ENCODE peak calls at places on chromosome 16, in four cellular contexts. Q, C, R and F are unnamed samples.

GRCh38 chr16:54236761-54237160 is 49.8 kb downstream of the IRX3 start:
- DNase-seq in R (no peak), Q (no peak), C (no peak), F (no peak)

GRCh38 chr16:57621521-57622268 is 6.7 kb upstream of the ADGRG1 start:
- DNase-seq in R (no peak), C (no peak), Q (no peak), F (peak)

GRCh38 chr16:48099455-48099854 is 56.3 kb downstream of the ABCC12 start:
- DNase-seq in Q (no peak), C (peak), R (no peak), F (peak)

GRCh38 chr16:86508028-86508946 is 2.0 kb upstream of the FOXF1 start:
- DNase-seq in R (peak), C (peak), Q (peak), F (no peak)

GRCh38 chr16:13937411-13937810 is 17.5 kb downstream of the ERCC4 start:
- DNase-seq in R (no peak), Q (no peak), C (no peak), F (no peak)

GRCh38 chr16:20383106-20384029 is 21.2 kb downstream of the PDILT start:
- DNase-seq in C (peak), Q (peak), R (peak), F (peak)

GRCh38 chr16:55567382-55567781 is 898 bp downstream of the CAPNS2 start:
- DNase-seq in C (no peak), Q (peak), R (no peak), F (peak)

GRCh38 chr16:4679854-4680636 is 13.3 kb upstream of the NUDT16L1 start:
- DNase-seq in C (no peak), R (no peak), Q (no peak), F (peak)

GRCh38 chr16:86046026-86046713 is 147.2 kb downstream of the IRF8 start:
- DNase-seq in Q (no peak), R (no peak), C (no peak), F (no peak)

GRCh38 chr16:50372611-50373344 is 4.0 kb upstream of the BRD7 start:
- DNase-seq in Q (peak), C (no peak), R (no peak), F (no peak)

GRCh38 chr16:85901760-85902365 is 2.9 kb downstream of the IRF8 start:
- DNase-seq in R (no peak), Q (no peak), C (no peak), F (no peak)

GRCh38 chr16:79194291-79194690 is 406.2 kb downstream of the MAF start:
- DNase-seq in C (no peak), R (no peak), Q (no peak), F (no peak)

DNA sequence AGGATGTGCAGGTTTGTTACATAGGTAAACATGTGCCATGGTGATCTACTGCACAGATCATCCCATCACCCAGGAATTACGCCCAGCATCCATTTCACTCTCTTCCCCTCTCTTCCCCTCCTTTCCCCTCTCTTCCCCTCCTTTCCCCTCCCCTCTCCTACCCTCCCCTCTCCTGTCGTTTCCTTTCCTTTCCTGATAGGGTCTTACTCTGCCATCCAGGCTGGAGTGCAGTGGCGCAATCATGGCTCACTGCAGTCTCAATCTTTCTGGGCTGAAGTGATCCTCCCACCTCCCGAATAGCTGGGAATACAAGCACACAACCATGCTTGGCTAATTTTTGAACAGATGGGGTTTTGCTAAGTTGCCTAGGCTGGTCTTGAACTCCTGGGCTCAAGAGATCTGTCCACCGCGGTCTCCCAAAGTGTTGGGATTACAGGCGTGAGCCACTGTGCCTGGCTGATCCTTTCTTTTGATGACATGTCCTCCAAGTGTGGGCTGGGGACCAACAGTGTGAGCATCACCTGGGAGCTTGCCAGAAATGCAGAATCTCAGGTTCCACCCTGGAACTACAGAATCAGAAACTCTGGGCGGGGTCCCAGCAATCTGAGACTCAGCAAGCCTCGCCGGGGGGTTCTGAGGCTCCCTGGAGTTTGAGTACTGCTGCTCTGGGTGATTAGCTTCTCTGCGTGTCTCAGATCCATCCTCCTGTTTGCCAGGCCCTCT is 10.8 kb downstream of the ATP2C2 start:
- DNase-seq in Q (no peak), C (no peak), R (no peak), F (no peak)
- H2BK12ac ChIP-seq in Q (no peak), C (no peak), R (no peak), F (no peak)

GRCh38 chr16:88338896-88339295 is 43.9 kb upstream of the ZNF469 start:
- DNase-seq in R (no peak), Q (no peak), C (no peak), F (no peak)

GRCh38 chr16:88335150-88335685 is 47.5 kb upstream of the ZNF469 start:
- DNase-seq in C (no peak), R (no peak), Q (no peak), F (no peak)

GRCh38 chr16:88337538-88337937 is 45.2 kb upstream of the ZNF469 start:
- DNase-seq in C (no peak), R (no peak), Q (no peak), F (no peak)

GRCh38 chr16:88338111-88338510 is 44.6 kb upstream of the ZNF469 start:
- DNase-seq in R (no peak), Q (no peak), C (no peak), F (no peak)

DNA sequence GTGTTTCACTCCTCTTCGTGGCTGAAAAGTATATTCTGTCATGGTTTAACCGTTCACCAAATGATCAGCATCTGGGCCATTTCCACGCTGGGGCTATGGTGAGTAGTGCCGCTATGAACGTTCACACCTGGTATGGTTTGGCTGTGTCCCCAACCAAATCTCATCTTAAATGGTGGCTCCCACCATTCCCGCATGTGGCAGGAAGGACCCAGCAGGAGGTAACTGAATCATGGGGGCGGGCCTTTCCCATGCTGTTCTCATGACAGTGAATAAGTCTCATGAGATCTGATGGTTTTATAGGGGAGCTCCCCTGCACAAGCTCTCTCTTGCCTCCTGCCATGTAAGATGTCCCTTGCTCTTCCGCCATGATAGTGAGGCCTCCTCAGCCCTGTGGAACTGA is 45.7 kb upstream of the ZNF469 start:
- DNase-seq in Q (no peak), C (no peak), R (no peak), F (no peak)
- H2BK120ac ChIP-seq in Q (no peak), C (no peak), R (no peak), F (no peak)

GRCh38 chr16:65889533-65889966 is 476.9 kb upstream of the CDH5 start:
- DNase-seq in Q (no peak), C (no peak), R (no peak), F (no peak)

GRCh38 chr16:65888201-65888600 is 478.3 kb upstream of the CDH5 start:
- DNase-seq in Q (no peak), C (no peak), R (no peak), F (no peak)

GRCh38 chr16:65878347-65878746 is 488.1 kb upstream of the CDH5 start:
- DNase-seq in Q (no peak), C (no peak), R (no peak), F (no peak)

DNA sequence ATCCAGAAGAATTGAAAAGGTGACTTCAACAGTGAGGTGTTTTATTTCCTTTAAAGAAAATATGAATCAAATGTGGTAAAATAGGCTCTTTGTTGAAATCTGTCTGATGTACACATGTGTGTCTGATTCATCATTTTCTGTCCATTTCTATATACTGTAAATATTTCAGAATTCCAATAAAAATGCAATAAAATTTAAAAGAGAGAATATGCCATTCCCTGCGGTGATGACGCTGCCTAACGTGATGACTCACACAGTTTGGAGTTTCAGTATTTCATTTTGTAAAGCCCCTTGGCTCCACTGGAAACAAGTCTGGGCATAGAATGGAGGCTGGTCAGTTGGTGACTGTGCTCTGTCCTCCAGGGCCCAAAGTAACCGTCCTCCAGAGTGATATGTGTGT is 482.5 kb upstream of the CDH5 start:
- DNase-seq in C (no peak), Q (no peak), R (no peak), F (no peak)
- H3K4ac ChIP-seq in C (no peak), Q (no peak), R (no peak), F (no peak)

GRCh38 chr16:6300523-6300922 is 1032.1 kb upstream of the RBFOX1 start:
- DNase-seq in C (no peak), R (no peak), Q (no peak), F (no peak)

DNA sequence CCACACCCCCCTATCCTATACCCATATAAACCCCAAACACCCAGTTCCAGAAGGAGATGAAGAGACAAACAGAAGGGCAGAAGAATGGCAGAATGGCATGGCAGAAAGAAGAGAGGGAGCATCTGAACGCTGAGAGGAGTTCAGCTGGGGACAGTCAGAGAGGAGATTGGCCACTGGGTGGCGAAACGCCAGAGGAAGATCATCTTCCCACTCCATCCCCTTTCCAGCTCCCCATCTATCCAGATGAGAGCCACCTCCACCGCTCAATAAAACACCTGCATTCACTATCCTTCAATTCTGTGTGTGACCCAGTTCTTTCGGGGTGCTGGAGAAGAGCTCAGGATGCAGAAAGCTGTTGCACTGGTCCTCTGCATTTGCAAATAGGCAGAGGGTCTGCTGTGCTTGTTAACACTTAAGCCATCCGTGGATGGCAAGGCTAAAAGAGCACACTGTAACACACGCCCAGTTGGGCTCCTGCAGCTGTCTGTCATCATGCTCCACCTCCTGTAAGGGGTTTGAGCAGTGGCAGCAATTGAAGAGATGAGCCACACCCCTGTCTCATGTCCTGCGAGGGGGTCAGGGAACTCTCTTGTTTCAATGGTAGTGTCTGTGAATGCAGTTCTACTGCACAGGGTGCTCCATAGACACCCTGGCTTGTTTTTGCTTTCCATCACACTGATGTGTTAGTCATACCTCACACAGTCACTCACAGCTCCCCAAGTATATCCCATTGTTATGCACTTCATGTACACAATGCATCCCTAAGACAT is 1034.8 kb upstream of the RBFOX1 start:
- DNase-seq in Q (no peak), C (no peak), R (no peak), F (no peak)
- H2BK12ac ChIP-seq in Q (no peak), C (no peak), R (no peak), F (no peak)